ENCODE peak calls at places on chromosome 11, in four cellular contexts. H is colonic mucosa, L is left lung, P is mammary epithelial cell. Z is an unnamed sample.
A peak's percentile ranks its signal among the peaks of the same experiment; 100 is the strongest.

GRCh38 chr11:94785509-94785908 is 17.4 kb downstream of the AMOTL1 start:
- DNase-seq in H (no peak), L (no peak), P (no peak), Z (no peak)

GRCh38 chr11:46336781-46337180 is 10.5 kb upstream of the DGKZ start:
- DNase-seq in H (no peak), L (peak; percentile 69), P (no peak), Z (no peak)

GRCh38 chr11:111101836-111102235 is 143.7 kb upstream of the POU2AF2 start:
- DNase-seq in H (no peak), L (no peak), P (no peak), Z (no peak)

GRCh38 chr11:117606211-117606610 is 190.8 kb downstream of the DSCAML1 start:
- DNase-seq in H (no peak), L (no peak), P (no peak), Z (no peak)

GRCh38 chr11:65224939-65225283 is 36.9 kb upstream of the POLA2 start:
- DNase-seq in H (no peak), L (peak; percentile 75), P (peak; percentile 79), Z (peak; percentile 28)

GRCh38 chr11:10993640-10994039 is 135.8 kb upstream of the ZBED5 start:
- DNase-seq in H (no peak), L (no peak), P (no peak), Z (no peak)

GRCh38 chr11:95242990-95243590 is 12.1 kb upstream of the SESN3 start:
- DNase-seq in H (no peak), L (no peak), P (no peak), Z (no peak)

GRCh38 chr11:64445651-64446050 is 86.7 kb downstream of the RPS6KA4 start:
- DNase-seq in H (no peak), L (no peak), P (no peak), Z (no peak)

GRCh38 chr11:76642341-76642740 is 28.2 kb downstream of the LRRC32 start:
- DNase-seq in H (peak; percentile 16), L (peak; percentile 8), P (no peak), Z (no peak)

GRCh38 chr11:2097356-2097997 is 41.7 kb downstream of the IGF2 start:
- DNase-seq in H (peak; percentile 37), L (peak; percentile 49), P (no peak), Z (peak; percentile 65)

GRCh38 chr11:132821027-132821426 is 711.3 kb downstream of the OPCML start:
- DNase-seq in H (no peak), L (no peak), P (peak; percentile 5), Z (no peak)

GRCh38 chr11:62372871-62373270 is 35.6 kb downstream of the ASRGL1 start:
- DNase-seq in H (no peak), L (no peak), P (no peak), Z (no peak)

GRCh38 chr11:79237676-79238075 is 203.2 kb downstream of the TENM4 start:
- DNase-seq in H (no peak), L (no peak), P (no peak), Z (no peak)

GRCh38 chr11:118227865-118228785 is 3.3 kb upstream of the JAML start:
- DNase-seq in H (no peak), L (no peak), P (no peak), Z (no peak)

GRCh38 chr11:70405679-70406395 is 7.5 kb downstream of the CTTN start:
- DNase-seq in H (no peak), L (no peak), P (no peak), Z (no peak)

GRCh38 chr11:127815316-127815715 is 772.0 kb downstream of the ETS1 start:
- DNase-seq in H (no peak), L (no peak), P (no peak), Z (no peak)

GRCh38 chr11:6695377-6695776 is 12.2 kb upstream of the MRPL17 start:
- DNase-seq in H (no peak), L (no peak), P (no peak), Z (no peak)

GRCh38 chr11:108609681-108610080 is 16.1 kb upstream of the EXPH5 start:
- DNase-seq in H (no peak), L (no peak), P (peak; percentile 69), Z (no peak)

GRCh38 chr11:96863520-96863919 is 473.7 kb downstream of the JRKL start:
- DNase-seq in H (no peak), L (no peak), P (no peak), Z (peak; percentile 89)

GRCh38 chr11:100769165-100769564 is 82.1 kb downstream of the ARHGAP42 start:
- DNase-seq in H (no peak), L (no peak), P (no peak), Z (no peak)

GRCh38 chr11:126561327-126561893 is 205.9 kb downstream of the ST3GAL4 start:
- DNase-seq in H (peak; percentile 21), L (peak; percentile 40), P (peak; percentile 41), Z (peak; percentile 23)

GRCh38 chr11:71200172-71200716 is 52.1 kb downstream of the SHANK2 start:
- DNase-seq in H (no peak), L (no peak), P (no peak), Z (no peak)

GRCh38 chr11:11027271-11027670 is 169.4 kb upstream of the ZBED5 start:
- DNase-seq in H (no peak), L (no peak), P (peak; percentile 83), Z (no peak)

GRCh38 chr11:725624-726202 is 19.7 kb downstream of the EPS8L2 start:
- DNase-seq in H (peak; percentile 40), L (no peak), P (no peak), Z (no peak)
- H3K27ac ChIP-seq in H (peak overlapping the region; percentile 67), L (peak overlapping the region; percentile 28), P (no peak overlapping the region), Z (no peak overlapping the region)

GRCh38 chr11:73312036-73312435 is 4.0 kb downstream of the ARHGEF17 start:
- DNase-seq in H (no peak), L (no peak), P (no peak), Z (no peak)

GRCh38 chr11:73310661-73311393 is 2.8 kb downstream of the ARHGEF17 start:
- DNase-seq in H (no peak), L (no peak), P (no peak), Z (no peak)

GRCh38 chr11:73312806-73313403 is 4.8 kb downstream of the ARHGEF17 start:
- DNase-seq in H (no peak), L (no peak), P (no peak), Z (no peak)

GRCh38 chr11:73310076-73310475 is 2.0 kb downstream of the ARHGEF17 start:
- DNase-seq in H (no peak), L (no peak), P (no peak), Z (no peak)

GRCh38 chr11:73311394-73311869 is 3.4 kb downstream of the ARHGEF17 start:
- DNase-seq in H (no peak), L (no peak), P (no peak), Z (no peak)
- H3K4me1 ChIP-seq in H (peaks cover 4% of the 10 kb centered on the region), L (peaks cover 40% of the 10 kb centered on the region), P (peaks cover 69% of the 10 kb centered on the region), Z (peaks cover 95% of the 10 kb centered on the region)

GRCh38 chr11:44036811-44037657 is 10.7 kb upstream of the ACCSL start:
- DNase-seq in H (peak; percentile 59), L (peak; percentile 81), P (peak; percentile 51), Z (peak; percentile 81)
- H3K27ac ChIP-seq in H (no peak overlapping the region), L (no peak overlapping the region), P (no peak overlapping the region), Z (no peak overlapping the region)

GRCh38 chr11:35141538-35141937 is 2.6 kb downstream of the CD44 start:
- DNase-seq in H (peak; percentile 88), L (peak; percentile 83), P (no peak), Z (peak; percentile 39)
- H3K4me1 ChIP-seq in H (peaks cover 13% of the 10 kb centered on the region), L (peaks cover 28% of the 10 kb centered on the region), P (peaks cover 53% of the 10 kb centered on the region), Z (peaks cover 35% of the 10 kb centered on the region)

GRCh38 chr11:13303668-13304649 is 26.4 kb downstream of the BMAL1 start:
- DNase-seq in H (no peak), L (peak; percentile 67), P (no peak), Z (no peak)
- H3K27ac ChIP-seq in H (no peak overlapping the region), L (peak overlapping the region; percentile 41), P (no peak overlapping the region), Z (peak overlapping the region; percentile 48)

DNA sequence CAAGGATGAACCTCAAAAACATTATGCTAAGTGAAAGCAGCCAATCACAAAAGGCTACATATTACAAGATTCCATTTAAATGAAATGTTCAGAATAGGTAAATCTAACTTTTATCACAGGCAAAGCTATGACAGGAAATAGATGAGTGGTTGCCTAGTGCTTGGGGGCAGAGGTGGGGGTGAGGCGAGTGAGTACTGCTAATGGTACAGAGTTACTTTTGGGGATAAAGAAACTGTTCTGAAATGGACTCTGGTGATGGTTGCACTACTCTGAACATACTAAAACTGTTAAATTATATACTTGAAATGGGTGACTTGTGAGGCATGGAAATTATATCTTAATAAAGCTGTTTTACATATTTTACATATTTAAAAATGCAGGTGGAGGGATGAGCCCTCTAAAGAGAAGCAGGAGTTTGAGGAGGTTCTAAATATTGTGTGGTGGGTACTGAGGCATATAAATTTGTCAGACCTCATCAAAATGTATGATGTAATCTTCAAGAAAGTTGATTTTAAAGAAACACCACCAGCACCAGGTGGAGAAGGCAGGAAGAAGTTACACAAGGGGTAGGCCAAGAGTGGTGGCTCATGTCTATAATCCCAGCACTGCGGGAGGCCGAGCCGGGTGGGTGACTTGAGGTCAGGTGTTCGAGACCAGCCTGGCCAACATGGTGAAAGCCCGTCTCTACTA is 3.6 kb downstream of the SLC43A1 start:
- DNase-seq in H (no peak), L (no peak), P (no peak), Z (no peak)
- H3K4me1 ChIP-seq in H (peaks cover 4% of the 10 kb centered on the region), L (no peaks in the 10 kb centered on the region), P (peaks cover 13% of the 10 kb centered on the region), Z (peaks cover 31% of the 10 kb centered on the region)

DNA sequence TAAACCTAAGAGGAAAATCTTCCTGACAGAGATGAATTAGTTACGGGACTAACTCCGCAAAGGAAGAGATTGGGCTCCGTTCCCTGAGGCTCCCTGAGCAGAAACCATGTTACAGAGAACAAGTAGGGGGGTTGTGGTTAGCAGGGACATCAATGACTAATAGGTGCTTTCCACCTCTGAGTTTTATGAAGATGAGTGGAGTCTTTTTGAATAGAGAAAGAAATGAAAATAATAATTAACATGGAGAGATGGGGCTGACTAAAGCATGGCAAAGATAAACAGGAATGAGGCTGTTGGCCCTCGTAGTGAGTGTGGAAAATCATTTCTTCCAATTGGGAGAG is 47.5 kb upstream of the PICALM start:
- DNase-seq in H (no peak), L (no peak), P (peak; percentile 94), Z (no peak)
- H3K27ac ChIP-seq in H (no peak overlapping the region), L (no peak overlapping the region), P (peak overlapping the region; percentile 98), Z (no peak overlapping the region)

Z was measured in left ventricle myocardium inferior.